ENCODE peak calls at places on chromosomes 4 and X, in four cellular contexts. C is K562, X is GM12878, N is GM12891. M is an unnamed sample.

GRCh38 chr4:127586922-127587571 is 45.7 kb upstream of the INTU start:
- DNase-seq in C (peak), X (no peak), N (peak), M (no peak)

GRCh38 chr4:175456131-175456530 is 355.9 kb downstream of the GPM6A start:
- DNase-seq in C (no peak), X (no peak), N (no peak), M (no peak)

GRCh38 chr4:5799406-5799805 is 88.4 kb downstream of the EVC start:
- DNase-seq in C (no peak), X (no peak), N (no peak), M (no peak)

GRCh38 chr4:148443550-148444295 is 1.5 kb upstream of the NR3C2 start:
- DNase-seq in C (no peak), X (no peak), N (peak), M (no peak)

GRCh38 chr4:2805712-2806391 is 13.0 kb downstream of the SH3BP2 start:
- DNase-seq in C (no peak), X (no peak), N (no peak), M (no peak)

GRCh38 chr4:87465739-87466366 is 43.5 kb downstream of the NUDT9 start:
- DNase-seq in C (peak), X (peak), N (no peak), M (peak)

GRCh38 chr4:2827874-2828751 is 15.5 kb upstream of the ADD1 start:
- DNase-seq in C (no peak), X (no peak), N (peak), M (no peak)

GRCh38 chr4:6986067-6986780 is 56.9 kb upstream of the TADA2B start:
- DNase-seq in C (peak), X (no peak), N (no peak), M (peak)

GRCh38 chr4:153488719-153489384 is 22.7 kb downstream of the TMEM131L start:
- DNase-seq in C (no peak), X (peak), N (no peak), M (no peak)

GRCh38 chr4:23062188-23062587 is 369.5 kb downstream of the GBA3 start:
- DNase-seq in C (no peak), X (no peak), N (no peak), M (no peak)

GRCh38 chrX:107716045-107716684 is 59.4 kb downstream of the TSC22D3 start:
- DNase-seq in C (no peak), X (no peak), N (no peak), M (no peak)

GRCh38 chr4:5809216-5809776 is 83.6 kb downstream of the CRMP1 start:
- DNase-seq in C (no peak), X (no peak), N (no peak), M (no peak)

GRCh38 chr4:139416073-139416673 is 37.7 kb upstream of the RAB33B start:
- DNase-seq in C (peak), X (no peak), N (no peak), M (peak)

GRCh38 chr4:110184124-110184790 is 14.2 kb downstream of the ELOVL6 start:
- DNase-seq in C (no peak), X (no peak), N (no peak), M (no peak)

GRCh38 chr4:77805802-77806201 is 13.4 kb downstream of the CNOT6L start:
- DNase-seq in C (no peak), X (no peak), N (no peak), M (no peak)

GRCh38 chrX:118770133-118770760 is 42.8 kb downstream of the IL13RA1 start:
- DNase-seq in C (no peak), X (no peak), N (no peak), M (no peak)

GRCh38 chr4:2793920-2794706 is 1.2 kb downstream of the SH3BP2 start:
- DNase-seq in C (no peak), X (no peak), N (no peak), M (no peak)

GRCh38 chr4:112514449-112515277 is 1.3 kb downstream of the NEUROG2 start:
- DNase-seq in C (no peak), X (no peak), N (no peak), M (no peak)

GRCh38 chrX:19593684-19594083 is 78.4 kb upstream of the MAP3K15 start:
- DNase-seq in C (peak), X (no peak), N (peak), M (peak)

GRCh38 chr4:118224239-118224829 is 128.5 kb downstream of the PRSS12 start:
- DNase-seq in C (peak), X (no peak), N (peak), M (peak)

GRCh38 chr4:101458473-101458872 is 111.1 kb upstream of the PPP3CA start:
- DNase-seq in C (no peak), X (no peak), N (no peak), M (no peak)

GRCh38 chrX:270848-271367 is 10.3 kb upstream of the PLCXD1 start:
- DNase-seq in C (no peak), X (no peak), N (no peak), M (no peak)

GRCh38 chr4:185096032-185096653 is 46.9 kb upstream of the SLC25A4 start:
- DNase-seq in C (peak), X (no peak), N (no peak), M (peak)

GRCh38 chrX:110210417-110211139 is 107.3 kb downstream of the AMMECR1 start:
- DNase-seq in C (no peak), X (no peak), N (no peak), M (no peak)

GRCh38 chr4:156774422-156774821 is 197.2 kb downstream of the PDGFC start:
- DNase-seq in C (no peak), X (no peak), N (no peak), M (no peak)

GRCh38 chrX:15816886-15817285 is 26.6 kb downstream of the ZRSR2 start:
- DNase-seq in C (no peak), X (peak), N (no peak), M (peak)

GRCh38 chr4:89519771-89520170 is 212.2 kb upstream of the GPRIN3 start:
- DNase-seq in C (no peak), X (no peak), N (no peak), M (no peak)

GRCh38 chrX:54043084-54043483 is 1.2 kb downstream of the PHF8 start:
- DNase-seq in C (no peak), X (no peak), N (no peak), M (no peak)

GRCh38 chrX:153969125-153969903 is 2.3 kb downstream of the HCFC1 start:
- DNase-seq in C (no peak), X (no peak), N (no peak), M (no peak)

GRCh38 chrX:153968754-153969124 is 2.9 kb downstream of the HCFC1 start:
- DNase-seq in C (peak), X (no peak), N (no peak), M (peak)

GRCh38 chrX:153970398-153971123 is 1.1 kb downstream of the HCFC1 start:
- DNase-seq in C (peak), X (no peak), N (no peak), M (peak)

GRCh38 chrX:153971124-153971631 is 440 bp downstream of the HCFC1 start:
- DNase-seq in C (peak), X (peak), N (peak), M (peak)

GRCh38 chrX:153969904-153970397 is 1.7 kb downstream of the HCFC1 start:
- DNase-seq in C (peak), X (no peak), N (no peak), M (no peak)
- TF ChIP-seq SPI1 in C (no peak), X (no peak), N (no peak), M (no peak)

DNA sequence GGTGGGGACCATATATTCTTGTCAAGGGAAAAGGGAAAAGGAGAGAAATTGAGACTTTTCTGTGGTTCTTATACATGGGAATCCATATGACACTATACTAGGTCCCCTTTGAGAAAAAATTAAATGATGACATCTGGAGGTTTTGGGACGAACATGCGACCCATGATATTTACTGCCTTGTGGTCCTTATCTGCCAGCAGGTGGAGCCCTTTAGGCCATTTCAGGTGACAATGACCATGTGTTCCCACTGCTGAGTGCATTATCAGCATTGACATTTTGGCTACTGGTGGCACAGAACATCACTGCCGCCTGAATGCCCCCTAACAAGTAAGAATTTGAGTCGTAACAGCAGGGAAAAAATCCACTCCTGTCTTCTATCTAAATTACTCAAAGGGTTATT is 843.4 kb downstream of the FSTL5 start:
- DNase-seq in C (peak), X (no peak), N (no peak), M (peak)
- TF ChIP-seq SPI1 in C (no peak), X (no peak), N (no peak), M (no peak)

DNA sequence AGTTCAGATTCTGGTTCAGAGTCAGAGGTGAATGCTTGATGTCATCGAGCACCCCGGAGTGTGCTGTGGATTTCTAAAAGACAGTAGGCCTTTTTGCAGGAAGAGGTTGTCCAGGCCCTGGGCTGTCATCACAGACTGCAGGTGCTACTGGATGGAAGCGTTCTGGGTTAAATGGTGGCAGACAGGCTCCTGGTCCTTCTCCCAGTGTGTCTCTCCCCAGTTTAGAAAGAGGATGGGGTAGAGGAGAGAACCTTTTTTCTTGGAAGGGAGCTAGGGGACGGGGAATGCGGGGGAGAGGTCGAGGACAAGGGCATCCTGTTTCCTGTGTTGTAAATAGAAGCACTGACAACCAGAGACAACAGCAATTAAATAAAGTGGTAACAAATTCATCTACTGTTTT is 102.3 kb upstream of the NUDT6 start:
- DNase-seq in C (no peak), X (no peak), N (no peak), M (no peak)
- TF ChIP-seq SPI1 in C (no peak), X (no peak), N (no peak), M (no peak)

DNA sequence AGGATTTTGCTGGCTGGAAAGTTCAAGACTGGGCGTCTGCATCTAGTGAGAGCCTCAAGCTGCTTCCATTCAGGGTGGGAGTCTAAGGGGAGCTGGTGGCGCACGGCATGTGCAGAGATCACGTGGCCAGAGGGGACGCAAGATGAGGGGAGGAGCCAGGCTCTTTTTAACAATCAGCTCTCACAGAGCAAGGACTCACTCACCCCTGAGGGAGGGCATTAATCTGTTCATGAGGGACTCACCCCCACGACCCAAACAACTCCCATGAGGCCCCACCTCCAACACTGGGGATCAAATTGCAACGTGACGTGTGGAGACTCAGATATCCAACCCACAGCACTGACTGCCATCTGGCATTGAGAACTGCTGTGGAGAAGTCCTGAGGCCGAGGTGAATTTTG is 5.5 kb downstream of the ZFP92 start:
- DNase-seq in C (peak), X (no peak), N (no peak), M (no peak)
- TF ChIP-seq SPI1 in C (no peak), X (no peak), N (no peak), M (no peak)

DNA sequence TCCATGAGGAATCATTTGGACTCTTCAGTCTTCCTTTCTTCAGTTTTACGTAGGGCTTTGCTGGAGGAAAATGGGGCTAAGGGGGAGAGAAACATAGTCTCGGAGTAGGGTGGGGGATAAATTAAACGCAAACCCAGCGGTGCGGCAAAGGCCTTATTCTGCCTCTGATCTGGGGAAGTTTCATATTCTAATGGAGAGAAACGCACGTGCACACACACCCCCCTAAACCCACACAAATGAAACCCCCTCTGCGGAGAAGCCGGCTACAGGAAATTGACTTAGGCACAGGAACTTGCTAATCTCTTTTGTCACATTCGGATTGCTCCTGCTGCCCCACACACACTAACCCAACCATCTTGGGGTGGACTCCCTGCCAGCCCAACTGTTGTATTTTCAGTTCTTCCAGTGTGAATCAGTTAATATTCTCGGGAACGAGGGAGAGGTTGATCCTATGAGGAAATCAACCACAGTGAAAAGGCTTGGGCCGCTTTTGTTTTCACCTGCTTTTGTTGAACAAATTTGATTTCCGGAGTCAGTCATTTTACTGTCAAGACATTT is at the start of gene RHOH:
- DNase-seq in C (no peak), X (no peak), N (no peak), M (no peak)
- TF ChIP-seq SPI1 in C (no peak), X (no peak), N (peak), M (no peak)

GRCh38 chr4:152351080-152351479 is 184.8 kb downstream of the FBXW7 start:
- DNase-seq in C (no peak), X (no peak), N (no peak), M (no peak)
- TF ChIP-seq SPI1 in C (no peak), X (no peak), N (no peak), M (no peak)